ENCODE peak calls at places on chromosomes 12 and 14, in seven cellular contexts. N is A549, Q is HepG2, U is K562, P is GM12878, R is HCT116, Y is endothelial cell of umbilical vein. F is an unnamed sample.

GRCh38 chr12:14741153-14741552 is 44.8 kb upstream of the GUCY2C start:
- DNase-seq in Q (peak; percentile 30), N (no peak), Y (no peak), R (no peak), U (no peak), P (peak; percentile 12), F (no peak)

GRCh38 chr14:40436551-40436950 is 1004.3 kb upstream of the FBXO33 start:
- DNase-seq in U (no peak), P (no peak), Y (no peak), R (no peak), Q (no peak), N (no peak), F (no peak)

GRCh38 chr12:117686911-117687377 is 281.8 kb downstream of the KSR2 start:
- DNase-seq in R (peak; percentile 76), Y (peak; percentile 95), Q (peak; percentile 35), U (no peak), P (no peak), N (peak; percentile 90), F (no peak)

GRCh38 chr14:73958591-73958990 is 8.5 kb downstream of the COQ6 start:
- DNase-seq in P (no peak), Y (no peak), N (no peak), R (no peak), U (no peak), Q (no peak), F (no peak)

GRCh38 chr12:100964026-100964425 is 169.4 kb downstream of the ANO4 start:
- DNase-seq in R (no peak), P (no peak), U (no peak), N (no peak), Q (no peak), Y (no peak), F (no peak)

GRCh38 chr12:124827588-124828184 is 36.0 kb downstream of the SCARB1 start:
- DNase-seq in Q (no peak), P (peak; percentile 45), Y (no peak), R (no peak), U (no peak), N (peak; percentile 58), F (no peak)

GRCh38 chr14:105418269-105419054 is 1.2 kb upstream of the MTA1 start:
- DNase-seq in Y (no peak), N (no peak), R (no peak), Q (no peak), U (no peak), P (no peak), F (no peak)

GRCh38 chr14:54226103-54226502 is 170.7 kb upstream of the CDKN3 start:
- DNase-seq in U (no peak), N (no peak), R (no peak), Q (no peak), P (no peak), Y (no peak), F (no peak)

GRCh38 chr12:109763201-109763841 is 49.7 kb downstream of the FAM222A start:
- DNase-seq in P (no peak), N (peak; percentile 60), R (no peak), Y (peak; percentile 21), U (peak; percentile 10), Q (no peak), F (peak; percentile 72)

GRCh38 chr14:54133896-54134295 is 177.3 kb upstream of the BMP4 start:
- DNase-seq in P (no peak), U (no peak), Y (no peak), Q (peak; percentile 96), N (peak; percentile 32), R (no peak), F (peak; percentile 1)

GRCh38 chr14:60161176-60162107 is 3.8 kb downstream of the DHRS7 start:
- DNase-seq in U (no peak), Y (no peak), Q (peak; percentile 38), P (no peak), R (no peak), N (no peak), F (peak; percentile 13)

GRCh38 chr12:77609016-77609415 is 221.7 kb upstream of the NAV3 start:
- DNase-seq in N (no peak), Q (no peak), Y (no peak), R (no peak), P (no peak), U (no peak), F (no peak)

GRCh38 chr12:113007166-113007565 is 28.8 kb downstream of the OAS2 start:
- DNase-seq in Y (peak; percentile 60), U (no peak), Q (peak; percentile 41), N (peak; percentile 24), P (no peak), R (peak; percentile 4), F (no peak)

GRCh38 chr14:54516709-54517108 is 7.0 kb downstream of the CGRRF1 start:
- DNase-seq in P (no peak), U (no peak), Y (no peak), Q (no peak), R (no peak), N (no peak), F (no peak)

GRCh38 chr14:101992708-101993107 is 28.3 kb downstream of the DYNC1H1 start:
- DNase-seq in R (no peak), Y (no peak), N (no peak), U (no peak), Q (no peak), P (peak; percentile 84), F (peak; percentile 17)

GRCh38 chr14:59275668-59276067 is 87.2 kb downstream of the DAAM1 start:
- DNase-seq in U (peak; percentile 19), Y (peak; percentile 89), R (peak; percentile 75), N (peak; percentile 53), P (peak; percentile 78), Q (peak; percentile 66), F (peak; percentile 71)

GRCh38 chr12:47758834-47759690 is at the start of gene RAPGEF3:
- DNase-seq in Q (peak; percentile 49), Y (peak; percentile 94), R (no peak), P (no peak), U (peak; percentile 86), N (peak; percentile 82), F (peak; percentile 95)

GRCh38 chr14:96042218-96042930 is 3.2 kb downstream of the C14orf132 start:
- DNase-seq in U (no peak), Q (no peak), Y (no peak), P (no peak), N (no peak), R (no peak), F (no peak)

GRCh38 chr14:43483415-43483814 is 1023.7 kb downstream of the FSCB start:
- DNase-seq in U (no peak), Y (no peak), Q (no peak), R (no peak), N (no peak), P (no peak), F (no peak)

GRCh38 chr14:88562831-88563686 is at the start of gene ZC3H14:
- DNase-seq in Q (peak; percentile 77), P (peak; percentile 71), N (peak; percentile 91), Y (peak; percentile 93), R (peak; percentile 68), U (peak; percentile 88), F (peak; percentile 91)

GRCh38 chr14:84750284-84750683 is 779.7 kb upstream of the FLRT2 start:
- DNase-seq in Y (peak; percentile 52), U (no peak), N (no peak), Q (no peak), R (no peak), P (no peak), F (no peak)

GRCh38 chr12:11666131-11666530 is 16.7 kb downstream of the ETV6 start:
- DNase-seq in Y (no peak), N (no peak), Q (no peak), R (no peak), U (no peak), P (no peak), F (no peak)

GRCh38 chr14:95460647-95461478 is 55.6 kb downstream of the SYNE3 start:
- DNase-seq in Y (peak; percentile 52), N (peak; percentile 39), Q (no peak), R (peak; percentile 37), U (no peak), P (no peak), F (no peak)

GRCh38 chr14:71883094-71883493 is 49.1 kb upstream of the RGS6 start:
- DNase-seq in Y (no peak), Q (no peak), P (no peak), R (no peak), N (no peak), U (no peak), F (no peak)

GRCh38 chr12:31325877-31326631 is at the start of gene SINHCAF:
- DNase-seq in Y (peak; percentile 99), U (peak; percentile 100), Q (peak; percentile 99), R (peak; percentile 96), P (peak; percentile 92), N (peak; percentile 99), F (peak; percentile 100)
- TF ChIP-seq POLR2A in Y (peak; percentile 97), U (peak; percentile 98), Q (peak; percentile 99), R (peak; percentile 96), P (peak; percentile 96), N (peak; percentile 94), F (peak; percentile 99)

DNA sequence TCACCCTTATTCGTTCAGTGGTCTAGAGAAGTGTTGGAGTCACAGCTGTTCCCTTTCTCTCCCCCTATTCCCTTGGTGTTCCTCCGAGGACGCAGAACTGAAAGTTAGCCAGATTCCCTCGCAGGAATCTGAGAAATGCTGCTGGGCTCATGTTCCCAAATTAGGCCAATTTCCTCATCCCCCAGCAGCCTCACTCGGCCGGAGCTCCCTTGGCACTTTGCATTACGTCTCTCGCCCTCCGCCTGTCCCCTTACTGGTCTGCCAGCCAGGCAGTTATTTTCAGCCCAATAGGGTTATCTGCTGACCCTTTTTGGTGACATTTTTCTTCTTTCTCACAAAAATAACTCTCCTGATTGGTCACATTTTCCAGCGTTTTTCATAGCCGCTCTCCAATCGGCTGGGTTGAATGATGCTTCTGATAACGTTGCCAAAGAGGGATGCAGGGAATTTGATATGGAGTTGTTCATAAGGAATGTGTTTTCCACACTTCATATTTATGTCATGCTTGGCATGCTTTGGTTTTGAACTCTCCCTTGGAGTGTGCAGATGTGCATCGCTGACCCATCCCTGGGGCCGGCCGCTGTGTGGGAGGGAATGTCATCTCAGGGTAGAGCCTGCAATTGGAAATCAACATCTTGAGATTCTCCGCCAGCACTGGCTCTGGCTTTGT is 9.9 kb downstream of the IFT43 start:
- DNase-seq in Q (no peak), P (no peak), R (no peak), Y (no peak), U (no peak), N (no peak), F (no peak)
- H3K4me3 ChIP-seq in Q (no peak overlapping the region), P (no peak overlapping the region), R (no peak overlapping the region), Y (no peak overlapping the region), U (no peak overlapping the region), N (no peak overlapping the region), F (no peak overlapping the region)

DNA sequence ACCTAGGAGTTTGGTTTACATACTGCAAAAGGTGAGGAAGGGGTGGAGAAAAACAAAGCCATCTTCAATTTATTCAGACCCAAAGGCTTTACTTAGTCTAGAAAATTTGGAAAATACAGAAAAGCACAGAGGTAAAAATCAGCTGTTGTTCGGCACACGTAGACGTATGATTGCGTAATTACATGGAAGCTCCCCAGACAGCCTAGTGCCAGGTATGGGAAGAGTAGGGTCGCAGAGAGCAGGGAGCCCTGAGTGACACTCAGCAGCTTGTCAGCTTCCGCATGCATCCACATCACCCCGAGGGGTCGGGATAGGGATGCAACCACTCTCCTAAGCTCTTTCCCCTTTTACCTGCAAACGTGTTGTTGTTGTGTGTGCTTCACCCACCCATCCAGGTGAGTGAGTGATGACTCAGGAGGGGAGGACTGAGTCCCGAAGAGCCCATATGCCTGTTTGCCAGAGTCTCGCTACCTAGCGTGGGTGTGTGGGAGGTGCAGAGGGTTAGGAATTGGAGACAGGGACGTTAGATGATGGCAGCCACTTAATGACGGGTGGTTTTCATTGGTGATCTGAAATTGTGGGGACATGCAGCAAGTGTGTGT is 20.1 kb downstream of the PIWIL1 start:
- DNase-seq in N (no peak), P (no peak), R (no peak), Q (no peak), U (no peak), Y (no peak), F (no peak)
- TF ChIP-seq MAX in N (no peak), P (no peak), R (no peak), Q (no peak), U (no peak), Y (no peak), F (no peak)

GRCh38 chr12:56565510-56566101 is 44.0 kb downstream of the RBMS2 start:
- DNase-seq in U (peak; percentile 64), Q (peak; percentile 54), R (no peak), N (peak; percentile 73), Y (peak; percentile 98), P (no peak), F (peak; percentile 75)
- TF ChIP-seq POLR2A in U (no peak), Q (peak; percentile 29), R (no peak), N (no peak), Y (peak; percentile 81), P (no peak), F (no peak)

F was measured in NB4.